ENCODE peak calls at places on chromosomes 11 and 22, in nine cellular contexts. One of them, this sample, is unnamed.

GRCh38 chr11:61023086-61024035 is 51.9 kb downstream of the CD6 start:
- DNase-seq in astrocyte of the spinal cord: no peak
- DNase-seq in T-helper 9 cell: peak
- DNase-seq in left ventricle myocardium superior: no peak
- DNase-seq in lower lobe of right lung: no peak
- DNase-seq in stimulated activated CD4-positive, alpha-beta T cell treated with anti-CD3 and anti-CD28 coated beads, TNF-alpha, amount 100 ng/mL, for 1 hour: no peak
- DNase-seq in ovary: no peak
- DNase-seq in iris pigment epithelial cell: no peak
- DNase-seq in activated naive CD4-positive, alpha-beta T cell treated with anti-CD3 and anti-CD28 coated beads, Interleukin-2, amount 50 U/mL, for 16 hours: peak
- DNase-seq in this sample: no peak

GRCh38 chr22:35540600-35541253 is at the start of gene RASD2:
- DNase-seq in astrocyte of the spinal cord: no peak
- DNase-seq in T-helper 9 cell: no peak
- DNase-seq in left ventricle myocardium superior: peak
- DNase-seq in lower lobe of right lung: no peak
- DNase-seq in stimulated activated CD4-positive, alpha-beta T cell treated with anti-CD3 and anti-CD28 coated beads, TNF-alpha, amount 100 ng/mL, for 1 hour: peak
- DNase-seq in ovary: no peak
- DNase-seq in iris pigment epithelial cell: no peak
- DNase-seq in activated naive CD4-positive, alpha-beta T cell treated with anti-CD3 and anti-CD28 coated beads, Interleukin-2, amount 50 U/mL, for 16 hours: peak
- DNase-seq in this sample: peak

GRCh38 chr11:8282621-8283509 is 19.2 kb upstream of the LMO1 start:
- DNase-seq in astrocyte of the spinal cord: no peak
- DNase-seq in T-helper 9 cell: no peak
- DNase-seq in left ventricle myocardium superior: no peak
- DNase-seq in lower lobe of right lung: no peak
- DNase-seq in stimulated activated CD4-positive, alpha-beta T cell treated with anti-CD3 and anti-CD28 coated beads, TNF-alpha, amount 100 ng/mL, for 1 hour: no peak
- DNase-seq in ovary: no peak
- DNase-seq in iris pigment epithelial cell: no peak
- DNase-seq in activated naive CD4-positive, alpha-beta T cell treated with anti-CD3 and anti-CD28 coated beads, Interleukin-2, amount 50 U/mL, for 16 hours: no peak
- DNase-seq in this sample: no peak

GRCh38 chr11:44955019-44955738 is 4.5 kb upstream of the TP53I11 start:
- DNase-seq in astrocyte of the spinal cord: peak
- DNase-seq in T-helper 9 cell: no peak
- DNase-seq in left ventricle myocardium superior: peak
- DNase-seq in lower lobe of right lung: peak
- DNase-seq in stimulated activated CD4-positive, alpha-beta T cell treated with anti-CD3 and anti-CD28 coated beads, TNF-alpha, amount 100 ng/mL, for 1 hour: no peak
- DNase-seq in ovary: no peak
- DNase-seq in iris pigment epithelial cell: peak
- DNase-seq in activated naive CD4-positive, alpha-beta T cell treated with anti-CD3 and anti-CD28 coated beads, Interleukin-2, amount 50 U/mL, for 16 hours: no peak
- DNase-seq in this sample: peak

GRCh38 chr22:30574095-30574981 is at the start of gene GAL3ST1:
- DNase-seq in astrocyte of the spinal cord: no peak
- DNase-seq in T-helper 9 cell: no peak
- DNase-seq in left ventricle myocardium superior: no peak
- DNase-seq in lower lobe of right lung: no peak
- DNase-seq in stimulated activated CD4-positive, alpha-beta T cell treated with anti-CD3 and anti-CD28 coated beads, TNF-alpha, amount 100 ng/mL, for 1 hour: no peak
- DNase-seq in ovary: no peak
- DNase-seq in iris pigment epithelial cell: no peak
- DNase-seq in activated naive CD4-positive, alpha-beta T cell treated with anti-CD3 and anti-CD28 coated beads, Interleukin-2, amount 50 U/mL, for 16 hours: no peak
- DNase-seq in this sample: no peak

GRCh38 chr11:63920870-63921417 is 4.0 kb upstream of the RCOR2 start:
- DNase-seq in astrocyte of the spinal cord: no peak
- DNase-seq in T-helper 9 cell: no peak
- DNase-seq in left ventricle myocardium superior: peak
- DNase-seq in lower lobe of right lung: no peak
- DNase-seq in stimulated activated CD4-positive, alpha-beta T cell treated with anti-CD3 and anti-CD28 coated beads, TNF-alpha, amount 100 ng/mL, for 1 hour: no peak
- DNase-seq in ovary: no peak
- DNase-seq in iris pigment epithelial cell: no peak
- DNase-seq in activated naive CD4-positive, alpha-beta T cell treated with anti-CD3 and anti-CD28 coated beads, Interleukin-2, amount 50 U/mL, for 16 hours: peak
- DNase-seq in this sample: no peak

GRCh38 chr22:49271369-49271727 is 556.3 kb downstream of the BRD1 start:
- DNase-seq in astrocyte of the spinal cord: no peak
- DNase-seq in T-helper 9 cell: no peak
- DNase-seq in left ventricle myocardium superior: no peak
- DNase-seq in lower lobe of right lung: no peak
- DNase-seq in stimulated activated CD4-positive, alpha-beta T cell treated with anti-CD3 and anti-CD28 coated beads, TNF-alpha, amount 100 ng/mL, for 1 hour: no peak
- DNase-seq in ovary: no peak
- DNase-seq in iris pigment epithelial cell: no peak
- DNase-seq in activated naive CD4-positive, alpha-beta T cell treated with anti-CD3 and anti-CD28 coated beads, Interleukin-2, amount 50 U/mL, for 16 hours: no peak
- DNase-seq in this sample: no peak

GRCh38 chr11:62390727-62391126 is 28.1 kb upstream of the SCGB1A1 start:
- DNase-seq in astrocyte of the spinal cord: no peak
- DNase-seq in T-helper 9 cell: no peak
- DNase-seq in left ventricle myocardium superior: no peak
- DNase-seq in lower lobe of right lung: no peak
- DNase-seq in stimulated activated CD4-positive, alpha-beta T cell treated with anti-CD3 and anti-CD28 coated beads, TNF-alpha, amount 100 ng/mL, for 1 hour: no peak
- DNase-seq in ovary: no peak
- DNase-seq in iris pigment epithelial cell: peak
- DNase-seq in activated naive CD4-positive, alpha-beta T cell treated with anti-CD3 and anti-CD28 coated beads, Interleukin-2, amount 50 U/mL, for 16 hours: no peak
- DNase-seq in this sample: no peak

GRCh38 chr11:122754028-122754427 is 84.3 kb upstream of the CRTAM start:
- DNase-seq in astrocyte of the spinal cord: no peak
- DNase-seq in T-helper 9 cell: no peak
- DNase-seq in left ventricle myocardium superior: no peak
- DNase-seq in lower lobe of right lung: no peak
- DNase-seq in stimulated activated CD4-positive, alpha-beta T cell treated with anti-CD3 and anti-CD28 coated beads, TNF-alpha, amount 100 ng/mL, for 1 hour: no peak
- DNase-seq in ovary: no peak
- DNase-seq in iris pigment epithelial cell: no peak
- DNase-seq in activated naive CD4-positive, alpha-beta T cell treated with anti-CD3 and anti-CD28 coated beads, Interleukin-2, amount 50 U/mL, for 16 hours: no peak
- DNase-seq in this sample: no peak

GRCh38 chr22:22230438-22230837 is 14.1 kb upstream of the VPREB1 start:
- DNase-seq in astrocyte of the spinal cord: no peak
- DNase-seq in T-helper 9 cell: no peak
- DNase-seq in left ventricle myocardium superior: no peak
- DNase-seq in lower lobe of right lung: no peak
- DNase-seq in stimulated activated CD4-positive, alpha-beta T cell treated with anti-CD3 and anti-CD28 coated beads, TNF-alpha, amount 100 ng/mL, for 1 hour: no peak
- DNase-seq in ovary: no peak
- DNase-seq in iris pigment epithelial cell: no peak
- DNase-seq in activated naive CD4-positive, alpha-beta T cell treated with anti-CD3 and anti-CD28 coated beads, Interleukin-2, amount 50 U/mL, for 16 hours: no peak
- DNase-seq in this sample: no peak

GRCh38 chr11:64916040-64916847 is 765 bp downstream of the ATG2A start:
- DNase-seq in astrocyte of the spinal cord: no peak
- DNase-seq in T-helper 9 cell: peak
- DNase-seq in left ventricle myocardium superior: no peak
- DNase-seq in lower lobe of right lung: no peak
- DNase-seq in stimulated activated CD4-positive, alpha-beta T cell treated with anti-CD3 and anti-CD28 coated beads, TNF-alpha, amount 100 ng/mL, for 1 hour: no peak
- DNase-seq in ovary: peak
- DNase-seq in iris pigment epithelial cell: peak
- DNase-seq in activated naive CD4-positive, alpha-beta T cell treated with anti-CD3 and anti-CD28 coated beads, Interleukin-2, amount 50 U/mL, for 16 hours: no peak
- DNase-seq in this sample: peak

GRCh38 chr22:45450931-45451651 is 37.6 kb downstream of the RIBC2 start:
- DNase-seq in astrocyte of the spinal cord: peak
- DNase-seq in T-helper 9 cell: no peak
- DNase-seq in left ventricle myocardium superior: peak
- DNase-seq in lower lobe of right lung: no peak
- DNase-seq in stimulated activated CD4-positive, alpha-beta T cell treated with anti-CD3 and anti-CD28 coated beads, TNF-alpha, amount 100 ng/mL, for 1 hour: no peak
- DNase-seq in ovary: no peak
- DNase-seq in iris pigment epithelial cell: peak
- DNase-seq in activated naive CD4-positive, alpha-beta T cell treated with anti-CD3 and anti-CD28 coated beads, Interleukin-2, amount 50 U/mL, for 16 hours: no peak
- DNase-seq in this sample: no peak

GRCh38 chr22:48261706-48262105 is 1499.3 kb downstream of the TBC1D22A start:
- DNase-seq in astrocyte of the spinal cord: no peak
- DNase-seq in T-helper 9 cell: no peak
- DNase-seq in left ventricle myocardium superior: no peak
- DNase-seq in lower lobe of right lung: no peak
- DNase-seq in stimulated activated CD4-positive, alpha-beta T cell treated with anti-CD3 and anti-CD28 coated beads, TNF-alpha, amount 100 ng/mL, for 1 hour: no peak
- DNase-seq in ovary: no peak
- DNase-seq in iris pigment epithelial cell: no peak
- DNase-seq in activated naive CD4-positive, alpha-beta T cell treated with anti-CD3 and anti-CD28 coated beads, Interleukin-2, amount 50 U/mL, for 16 hours: no peak
- DNase-seq in this sample: no peak

GRCh38 chr11:79119491-79120284 is 321.1 kb downstream of the TENM4 start:
- DNase-seq in astrocyte of the spinal cord: no peak
- DNase-seq in T-helper 9 cell: no peak
- DNase-seq in left ventricle myocardium superior: no peak
- DNase-seq in lower lobe of right lung: no peak
- DNase-seq in stimulated activated CD4-positive, alpha-beta T cell treated with anti-CD3 and anti-CD28 coated beads, TNF-alpha, amount 100 ng/mL, for 1 hour: no peak
- DNase-seq in ovary: no peak
- DNase-seq in iris pigment epithelial cell: no peak
- DNase-seq in activated naive CD4-positive, alpha-beta T cell treated with anti-CD3 and anti-CD28 coated beads, Interleukin-2, amount 50 U/mL, for 16 hours: no peak
- DNase-seq in this sample: peak

GRCh38 chr11:8870461-8871282 is 40.3 kb upstream of the AKIP1 start:
- DNase-seq in astrocyte of the spinal cord: peak
- DNase-seq in T-helper 9 cell: no peak
- DNase-seq in left ventricle myocardium superior: peak
- DNase-seq in lower lobe of right lung: peak
- DNase-seq in stimulated activated CD4-positive, alpha-beta T cell treated with anti-CD3 and anti-CD28 coated beads, TNF-alpha, amount 100 ng/mL, for 1 hour: no peak
- DNase-seq in ovary: peak
- DNase-seq in iris pigment epithelial cell: peak
- DNase-seq in activated naive CD4-positive, alpha-beta T cell treated with anti-CD3 and anti-CD28 coated beads, Interleukin-2, amount 50 U/mL, for 16 hours: peak
- DNase-seq in this sample: peak

GRCh38 chr22:42830161-42830560 is 26.9 kb downstream of the ARFGAP3 start:
- DNase-seq in astrocyte of the spinal cord: no peak
- DNase-seq in T-helper 9 cell: no peak
- DNase-seq in left ventricle myocardium superior: no peak
- DNase-seq in lower lobe of right lung: no peak
- DNase-seq in stimulated activated CD4-positive, alpha-beta T cell treated with anti-CD3 and anti-CD28 coated beads, TNF-alpha, amount 100 ng/mL, for 1 hour: no peak
- DNase-seq in ovary: no peak
- DNase-seq in iris pigment epithelial cell: no peak
- DNase-seq in activated naive CD4-positive, alpha-beta T cell treated with anti-CD3 and anti-CD28 coated beads, Interleukin-2, amount 50 U/mL, for 16 hours: no peak
- DNase-seq in this sample: peak

GRCh38 chr22:42270512-42271190 is at the start of gene TCF20:
- DNase-seq in astrocyte of the spinal cord: peak
- DNase-seq in T-helper 9 cell: peak
- DNase-seq in left ventricle myocardium superior: peak
- DNase-seq in lower lobe of right lung: peak
- DNase-seq in stimulated activated CD4-positive, alpha-beta T cell treated with anti-CD3 and anti-CD28 coated beads, TNF-alpha, amount 100 ng/mL, for 1 hour: peak
- DNase-seq in ovary: peak
- DNase-seq in iris pigment epithelial cell: peak
- DNase-seq in activated naive CD4-positive, alpha-beta T cell treated with anti-CD3 and anti-CD28 coated beads, Interleukin-2, amount 50 U/mL, for 16 hours: peak
- DNase-seq in this sample: peak

GRCh38 chr11:20050551-20051333 is 109.5 kb downstream of the DBX1 start:
- DNase-seq in astrocyte of the spinal cord: peak
- DNase-seq in T-helper 9 cell: no peak
- DNase-seq in left ventricle myocardium superior: no peak
- DNase-seq in lower lobe of right lung: no peak
- DNase-seq in stimulated activated CD4-positive, alpha-beta T cell treated with anti-CD3 and anti-CD28 coated beads, TNF-alpha, amount 100 ng/mL, for 1 hour: no peak
- DNase-seq in ovary: no peak
- DNase-seq in iris pigment epithelial cell: peak
- DNase-seq in activated naive CD4-positive, alpha-beta T cell treated with anti-CD3 and anti-CD28 coated beads, Interleukin-2, amount 50 U/mL, for 16 hours: no peak
- DNase-seq in this sample: no peak

GRCh38 chr22:40512426-40513136 is 123.9 kb downstream of the MRTFA start:
- DNase-seq in astrocyte of the spinal cord: peak
- DNase-seq in T-helper 9 cell: no peak
- DNase-seq in left ventricle myocardium superior: no peak
- DNase-seq in lower lobe of right lung: no peak
- DNase-seq in stimulated activated CD4-positive, alpha-beta T cell treated with anti-CD3 and anti-CD28 coated beads, TNF-alpha, amount 100 ng/mL, for 1 hour: no peak
- DNase-seq in ovary: no peak
- DNase-seq in iris pigment epithelial cell: peak
- DNase-seq in activated naive CD4-positive, alpha-beta T cell treated with anti-CD3 and anti-CD28 coated beads, Interleukin-2, amount 50 U/mL, for 16 hours: no peak
- DNase-seq in this sample: no peak

GRCh38 chr11:28461846-28462245 is 353.7 kb downstream of the METTL15 start:
- DNase-seq in astrocyte of the spinal cord: no peak
- DNase-seq in T-helper 9 cell: no peak
- DNase-seq in left ventricle myocardium superior: no peak
- DNase-seq in lower lobe of right lung: no peak
- DNase-seq in stimulated activated CD4-positive, alpha-beta T cell treated with anti-CD3 and anti-CD28 coated beads, TNF-alpha, amount 100 ng/mL, for 1 hour: no peak
- DNase-seq in ovary: no peak
- DNase-seq in iris pigment epithelial cell: peak
- DNase-seq in activated naive CD4-positive, alpha-beta T cell treated with anti-CD3 and anti-CD28 coated beads, Interleukin-2, amount 50 U/mL, for 16 hours: no peak
- DNase-seq in this sample: no peak

GRCh38 chr22:46052801-46053562 is 76.0 kb upstream of the WNT7B start:
- DNase-seq in astrocyte of the spinal cord: peak
- DNase-seq in T-helper 9 cell: no peak
- DNase-seq in left ventricle myocardium superior: peak
- DNase-seq in lower lobe of right lung: peak
- DNase-seq in stimulated activated CD4-positive, alpha-beta T cell treated with anti-CD3 and anti-CD28 coated beads, TNF-alpha, amount 100 ng/mL, for 1 hour: no peak
- DNase-seq in ovary: peak
- DNase-seq in iris pigment epithelial cell: peak
- DNase-seq in activated naive CD4-positive, alpha-beta T cell treated with anti-CD3 and anti-CD28 coated beads, Interleukin-2, amount 50 U/mL, for 16 hours: peak
- DNase-seq in this sample: peak

GRCh38 chr11:97742717-97743116 is 1278.0 kb upstream of the CNTN5 start:
- DNase-seq in astrocyte of the spinal cord: no peak
- DNase-seq in T-helper 9 cell: no peak
- DNase-seq in left ventricle myocardium superior: no peak
- DNase-seq in lower lobe of right lung: no peak
- DNase-seq in stimulated activated CD4-positive, alpha-beta T cell treated with anti-CD3 and anti-CD28 coated beads, TNF-alpha, amount 100 ng/mL, for 1 hour: no peak
- DNase-seq in ovary: no peak
- DNase-seq in iris pigment epithelial cell: peak
- DNase-seq in activated naive CD4-positive, alpha-beta T cell treated with anti-CD3 and anti-CD28 coated beads, Interleukin-2, amount 50 U/mL, for 16 hours: no peak
- DNase-seq in this sample: no peak

GRCh38 chr11:32870676-32871075 is 21.9 kb upstream of the QSER1 start:
- DNase-seq in astrocyte of the spinal cord: no peak
- DNase-seq in T-helper 9 cell: peak
- DNase-seq in left ventricle myocardium superior: no peak
- DNase-seq in lower lobe of right lung: no peak
- DNase-seq in stimulated activated CD4-positive, alpha-beta T cell treated with anti-CD3 and anti-CD28 coated beads, TNF-alpha, amount 100 ng/mL, for 1 hour: no peak
- DNase-seq in ovary: no peak
- DNase-seq in iris pigment epithelial cell: no peak
- DNase-seq in activated naive CD4-positive, alpha-beta T cell treated with anti-CD3 and anti-CD28 coated beads, Interleukin-2, amount 50 U/mL, for 16 hours: peak
- DNase-seq in this sample: no peak

GRCh38 chr11:44243633-44244343 is 66.2 kb downstream of the ALX4 start:
- DNase-seq in astrocyte of the spinal cord: peak
- DNase-seq in T-helper 9 cell: no peak
- DNase-seq in left ventricle myocardium superior: no peak
- DNase-seq in lower lobe of right lung: no peak
- DNase-seq in stimulated activated CD4-positive, alpha-beta T cell treated with anti-CD3 and anti-CD28 coated beads, TNF-alpha, amount 100 ng/mL, for 1 hour: no peak
- DNase-seq in ovary: no peak
- DNase-seq in iris pigment epithelial cell: peak
- DNase-seq in activated naive CD4-positive, alpha-beta T cell treated with anti-CD3 and anti-CD28 coated beads, Interleukin-2, amount 50 U/mL, for 16 hours: no peak
- DNase-seq in this sample: no peak